ENCODE peak calls at places on chromosomes 6 and 20, in seven cellular contexts. C, G, P, Y, T, B and R are unnamed samples.

GRCh38 chr6:42569102-42570028 is 5.5 kb downstream of the UBR2 start:
- DNase-seq in G (peak), B (no peak), P (no peak), C (no peak), T (no peak), Y (peak), R (no peak)

GRCh38 chr6:157268396-157268795 is 54.9 kb downstream of the TMEM242 start:
- DNase-seq in T (peak), B (no peak), C (no peak), G (no peak), Y (no peak), P (no peak), R (no peak)

GRCh38 chr6:97669191-97669651 is 386.2 kb upstream of the MMS22L start:
- DNase-seq in C (no peak), B (peak), P (peak), T (no peak), G (no peak), Y (no peak), R (no peak)

GRCh38 chr6:36563237-36563927 is 16.1 kb upstream of the STK38 start:
- DNase-seq in T (no peak), C (no peak), P (no peak), Y (no peak), B (no peak), G (no peak), R (no peak)

GRCh38 chr6:36839819-36840379 is 655 bp upstream of the CPNE5 start:
- DNase-seq in Y (no peak), B (no peak), P (peak), C (peak), G (no peak), T (peak), R (no peak)

GRCh38 chr6:130524552-130524951 is 158.7 kb downstream of the TMEM200A start:
- DNase-seq in B (no peak), T (peak), Y (no peak), C (no peak), P (no peak), G (no peak), R (no peak)

GRCh38 chr6:50655848-50656453 is 57.4 kb upstream of the TFAP2D start:
- DNase-seq in C (no peak), Y (no peak), T (no peak), B (no peak), G (peak), P (peak), R (no peak)

GRCh38 chr6:43824741-43825064 is 54.7 kb downstream of the VEGFA start:
- DNase-seq in Y (no peak), G (no peak), P (no peak), B (no peak), T (no peak), C (no peak), R (no peak)

GRCh38 chr6:30544666-30545272 is 11.5 kb downstream of the GNL1 start:
- DNase-seq in B (peak), Y (no peak), P (peak), G (peak), T (no peak), C (no peak), R (peak)

GRCh38 chr6:11833626-11834592 is 55.3 kb upstream of the ADTRP start:
- DNase-seq in P (no peak), C (no peak), B (no peak), T (no peak), G (no peak), Y (no peak), R (no peak)

GRCh38 chr20:1484438-1485120 is 6.6 kb downstream of the SIRPB2 start:
- DNase-seq in C (no peak), T (no peak), G (no peak), P (no peak), B (no peak), Y (no peak), R (no peak)

GRCh38 chr20:47691632-47692031 is 93.6 kb downstream of the SULF2 start:
- DNase-seq in C (no peak), G (no peak), T (no peak), P (no peak), B (no peak), Y (no peak), R (peak)

GRCh38 chr6:33490198-33490597 is 35.8 kb downstream of the ZBTB9 start:
- DNase-seq in Y (no peak), C (no peak), P (no peak), B (no peak), G (no peak), T (no peak), R (no peak)

GRCh38 chr6:18387061-18387721 is at the start of gene RNF144B:
- DNase-seq in G (peak), T (peak), B (peak), Y (no peak), C (peak), P (peak), R (peak)

GRCh38 chr6:151442359-151442758 is 9.6 kb downstream of the RMND1 start:
- DNase-seq in B (no peak), C (no peak), T (no peak), P (no peak), Y (no peak), G (no peak), R (no peak)

GRCh38 chr6:140208286-140208685 is 833.8 kb upstream of the CITED2 start:
- DNase-seq in G (peak), C (no peak), P (no peak), Y (no peak), T (no peak), B (peak), R (peak)

GRCh38 chr6:106751501-106752252 is 122.3 kb downstream of the QRSL1 start:
- DNase-seq in B (peak), P (no peak), T (no peak), C (no peak), G (no peak), Y (no peak), R (peak)

GRCh38 chr6:91442342-91442741 is 855.5 kb upstream of the MAP3K7 start:
- DNase-seq in Y (no peak), B (no peak), G (no peak), T (no peak), C (no peak), P (no peak), R (no peak)

GRCh38 chr6:119110601-119111548 is 32.4 kb upstream of the FAM184A start:
- DNase-seq in Y (no peak), B (peak), P (peak), T (no peak), C (peak), G (peak), R (peak)

GRCh38 chr20:198225-198624 is 8.7 kb upstream of the DEFB128 start:
- DNase-seq in P (no peak), C (no peak), B (no peak), T (no peak), Y (no peak), G (no peak), R (no peak)

GRCh38 chr6:22306741-22307466 is 10.1 kb upstream of the PRL start:
- DNase-seq in T (no peak), P (no peak), C (no peak), B (no peak), G (no peak), Y (no peak), R (peak)

GRCh38 chr6:28658475-28659249 is 133.0 kb downstream of the GPX5 start:
- DNase-seq in T (no peak), Y (no peak), G (no peak), C (no peak), P (peak), B (no peak), R (no peak)

GRCh38 chr6:136547336-136547735 is 2.9 kb downstream of the MAP7 start:
- DNase-seq in T (no peak), C (no peak), P (no peak), Y (no peak), B (peak), G (no peak), R (peak)

GRCh38 chr20:44730441-44730840 is 15.2 kb upstream of the KCNK15 start:
- DNase-seq in T (no peak), C (no peak), G (peak), B (no peak), P (no peak), Y (no peak), R (no peak)

GRCh38 chr6:151022492-151022891 is 157.0 kb downstream of the MTHFD1L start:
- DNase-seq in G (no peak), P (no peak), B (no peak), T (no peak), C (no peak), Y (no peak), R (no peak)

GRCh38 chr20:13262701-13263335 is 41.7 kb downstream of the ISM1 start:
- DNase-seq in T (no peak), C (no peak), Y (no peak), G (no peak), P (no peak), B (peak), R (no peak)

GRCh38 chr6:38933426-38933825 is 115.2 kb upstream of the GLP1R start:
- DNase-seq in T (no peak), Y (no peak), B (no peak), P (no peak), C (no peak), G (peak), R (peak)

GRCh38 chr20:3716195-3716834 is 3.9 kb upstream of the SIGLEC1 start:
- DNase-seq in B (peak), C (no peak), Y (no peak), P (peak), G (peak), T (peak), R (no peak)

GRCh38 chr6:75402296-75402695 is 91.3 kb downstream of the FILIP1 start:
- DNase-seq in P (no peak), T (no peak), Y (no peak), C (no peak), G (peak), B (peak), R (no peak)

GRCh38 chr6:89853068-89853467 is 23.4 kb downstream of the CASP8AP2 start:
- DNase-seq in G (no peak), Y (peak), T (no peak), C (no peak), P (no peak), B (no peak), R (no peak)

GRCh38 chr6:79694623-79695311 is 63.6 kb downstream of the SH3BGRL2 start:
- DNase-seq in P (no peak), G (no peak), C (no peak), B (no peak), T (no peak), Y (no peak), R (no peak)